ENCODE peak calls at places on chromosomes 4 and X, in five cellular contexts. One of them, this sample, is unnamed.

GRCh38 chrX:38899650-38900049 is 98.4 kb downstream of the MID1IP1 start:
- DNase-seq in HepG2: no peak
- DNase-seq in GM12878: no peak
- DNase-seq in K562: no peak
- DNase-seq in HCT116: no peak
- DNase-seq in this sample: no peak

GRCh38 chr4:81783565-81783964 is 311.9 kb upstream of the RASGEF1B start:
- DNase-seq in GM12878: no peak
- DNase-seq in K562: no peak
- DNase-seq in HepG2: no peak
- DNase-seq in HCT116: no peak
- DNase-seq in this sample: no peak

GRCh38 chr4:74021617-74022016 is 16.9 kb downstream of the CXCL3 start:
- DNase-seq in K562: no peak
- DNase-seq in GM12878: no peak
- DNase-seq in HepG2: no peak
- DNase-seq in HCT116: no peak
- DNase-seq in this sample: no peak

GRCh38 chr4:145299380-145300076 is 119.1 kb upstream of the OTUD4 start:
- DNase-seq in GM12878: peak
- DNase-seq in HCT116: peak
- DNase-seq in HepG2: peak
- DNase-seq in K562: no peak
- DNase-seq in this sample: no peak

GRCh38 chr4:140102406-140102805 is 51.6 kb downstream of the MAML3 start:
- DNase-seq in GM12878: no peak
- DNase-seq in HCT116: no peak
- DNase-seq in HepG2: no peak
- DNase-seq in K562: no peak
- DNase-seq in this sample: no peak

GRCh38 chr4:101022151-101023024 is 324.9 kb downstream of the PPP3CA start:
- DNase-seq in HCT116: no peak
- DNase-seq in K562: no peak
- DNase-seq in GM12878: no peak
- DNase-seq in HepG2: no peak
- DNase-seq in this sample: no peak

GRCh38 chr4:7096264-7096663 is 28.4 kb upstream of the GRPEL1 start:
- DNase-seq in GM12878: no peak
- DNase-seq in HCT116: no peak
- DNase-seq in K562: no peak
- DNase-seq in HepG2: no peak
- DNase-seq in this sample: no peak

GRCh38 chr4:99033956-99034355 is 38.4 kb downstream of the METAP1 start:
- DNase-seq in HepG2: no peak
- DNase-seq in HCT116: no peak
- DNase-seq in GM12878: no peak
- DNase-seq in K562: no peak
- DNase-seq in this sample: no peak

GRCh38 chr4:5220028-5220427 is 168.7 kb downstream of the STK32B start:
- DNase-seq in K562: no peak
- DNase-seq in HCT116: no peak
- DNase-seq in GM12878: no peak
- DNase-seq in HepG2: no peak
- DNase-seq in this sample: no peak

GRCh38 chr4:181952478-181952877 is 290.7 kb upstream of the TENM3 start:
- DNase-seq in K562: no peak
- DNase-seq in HCT116: no peak
- DNase-seq in GM12878: no peak
- DNase-seq in HepG2: no peak
- DNase-seq in this sample: no peak
- TF ChIP-seq YY1 in K562: no peak
- TF ChIP-seq YY1 in HCT116: no peak
- TF ChIP-seq YY1 in GM12878: no peak
- TF ChIP-seq YY1 in HepG2: no peak
- TF ChIP-seq YY1 in this sample: no peak

DNA sequence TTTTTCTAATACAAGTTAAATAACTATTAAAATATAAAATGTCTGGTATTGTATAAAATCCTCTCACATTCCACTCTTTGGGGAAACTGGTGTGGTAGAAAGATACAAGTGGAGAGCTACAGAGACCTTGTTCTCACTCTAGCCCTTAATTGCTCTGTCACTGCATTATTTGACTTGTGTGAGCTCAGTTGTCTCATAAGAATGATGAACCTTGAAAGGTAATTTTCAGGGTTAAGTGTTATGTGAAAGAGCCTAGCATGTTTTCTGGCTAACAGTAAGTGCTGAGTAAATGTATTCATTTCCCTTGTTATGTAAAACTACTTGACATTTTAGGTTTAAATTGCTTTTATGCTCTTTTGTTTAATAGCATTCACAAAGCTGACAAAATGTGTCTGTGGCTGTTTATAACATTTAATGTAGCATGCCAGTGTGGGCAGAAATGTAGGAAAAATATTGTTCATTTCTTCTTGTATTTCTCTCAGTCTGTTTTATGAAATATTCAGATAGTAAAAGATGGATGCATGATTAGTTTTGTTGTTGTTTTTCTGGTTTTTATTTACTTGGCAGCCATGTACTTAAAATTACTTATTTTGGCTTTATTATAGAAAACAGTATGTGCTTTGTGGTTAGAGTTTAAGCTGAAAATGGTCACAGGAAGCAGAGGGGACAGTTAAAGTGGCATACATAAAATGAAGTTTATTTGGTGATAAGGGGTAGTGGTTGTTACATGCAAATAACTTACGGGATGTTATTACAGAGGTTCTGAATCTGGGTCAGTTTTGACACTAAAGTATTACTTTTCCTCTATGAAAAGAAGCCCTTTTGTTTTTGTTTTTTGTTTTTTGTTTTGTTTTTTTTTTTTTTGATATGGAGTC is 29.2 kb downstream of the SLAIN2 start:
- DNase-seq in GM12878: peak
- DNase-seq in HepG2: no peak
- DNase-seq in HCT116: no peak
- DNase-seq in K562: no peak
- DNase-seq in this sample: no peak
- H3K9ac ChIP-seq in GM12878: no peak
- H3K9ac ChIP-seq in HepG2: no peak
- H3K9ac ChIP-seq in HCT116: no peak
- H3K9ac ChIP-seq in K562: no peak
- H3K9ac ChIP-seq in this sample: no peak

GRCh38 chr4:24434193-24434728 is 150.1 kb downstream of the DHX15 start:
- DNase-seq in GM12878: no peak
- DNase-seq in HepG2: no peak
- DNase-seq in HCT116: no peak
- DNase-seq in K562: no peak
- DNase-seq in this sample: no peak

GRCh38 chr4:24433515-24434192 is 150.7 kb downstream of the DHX15 start:
- DNase-seq in HepG2: no peak
- DNase-seq in GM12878: no peak
- DNase-seq in K562: no peak
- DNase-seq in HCT116: no peak
- DNase-seq in this sample: no peak

GRCh38 chr4:24425868-24426267 is 158.5 kb downstream of the DHX15 start:
- DNase-seq in GM12878: no peak
- DNase-seq in HepG2: no peak
- DNase-seq in HCT116: no peak
- DNase-seq in K562: no peak
- DNase-seq in this sample: no peak

GRCh38 chr4:24423670-24424069 is 160.7 kb downstream of the DHX15 start:
- DNase-seq in HepG2: no peak
- DNase-seq in HCT116: no peak
- DNase-seq in K562: no peak
- DNase-seq in GM12878: no peak
- DNase-seq in this sample: no peak

GRCh38 chr4:24428850-24429249 is 155.5 kb downstream of the DHX15 start:
- DNase-seq in HCT116: no peak
- DNase-seq in HepG2: no peak
- DNase-seq in K562: no peak
- DNase-seq in GM12878: no peak
- DNase-seq in this sample: no peak
- TF ChIP-seq SIN3A in HCT116: no peak
- TF ChIP-seq SIN3A in HepG2: no peak
- TF ChIP-seq SIN3A in K562: no peak
- TF ChIP-seq SIN3A in GM12878: no peak
- TF ChIP-seq SIN3A in this sample: no peak

GRCh38 chr4:172995704-172996103 is 172.9 kb upstream of the GALNT7 start:
- DNase-seq in K562: no peak
- DNase-seq in GM12878: no peak
- DNase-seq in HepG2: no peak
- DNase-seq in HCT116: no peak
- DNase-seq in this sample: no peak

GRCh38 chr4:172997851-172998250 is 170.8 kb upstream of the GALNT7 start:
- DNase-seq in GM12878: no peak
- DNase-seq in HCT116: no peak
- DNase-seq in HepG2: no peak
- DNase-seq in K562: no peak
- DNase-seq in this sample: no peak

GRCh38 chr4:172995161-172995560 is 173.4 kb upstream of the GALNT7 start:
- DNase-seq in HepG2: no peak
- DNase-seq in K562: no peak
- DNase-seq in GM12878: no peak
- DNase-seq in HCT116: no peak
- DNase-seq in this sample: no peak

GRCh38 chr4:172997217-172997609 is 171.4 kb upstream of the GALNT7 start:
- DNase-seq in K562: no peak
- DNase-seq in HCT116: no peak
- DNase-seq in HepG2: no peak
- DNase-seq in GM12878: no peak
- DNase-seq in this sample: no peak

GRCh38 chr4:172996571-172997216 is 171.9 kb upstream of the GALNT7 start:
- DNase-seq in K562: peak
- DNase-seq in HCT116: no peak
- DNase-seq in HepG2: no peak
- DNase-seq in GM12878: no peak
- DNase-seq in this sample: no peak
- TF ChIP-seq YY1 in K562: no peak
- TF ChIP-seq YY1 in HCT116: no peak
- TF ChIP-seq YY1 in HepG2: no peak
- TF ChIP-seq YY1 in GM12878: no peak
- TF ChIP-seq YY1 in this sample: peak

DNA sequence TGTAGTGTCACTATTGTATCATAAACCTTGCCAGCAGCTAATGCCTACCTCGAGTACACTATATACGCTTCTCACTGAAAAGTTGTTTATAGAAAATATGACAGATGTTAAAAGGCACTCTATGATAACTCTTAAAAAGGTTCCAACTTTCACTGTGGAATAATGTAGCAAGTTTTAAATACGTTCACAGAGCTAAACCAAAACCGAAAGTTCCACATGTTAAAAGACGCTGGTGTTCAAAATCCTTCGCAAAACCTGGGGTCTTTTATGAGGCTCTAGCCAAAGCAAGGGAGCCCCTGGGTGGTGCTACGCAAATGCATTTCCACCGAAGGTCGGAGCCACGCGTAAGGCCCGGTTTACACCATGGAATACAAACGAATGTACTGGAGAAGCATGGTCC is 103.7 kb upstream of the TENM3 start:
- DNase-seq in GM12878: no peak
- DNase-seq in HCT116: no peak
- DNase-seq in HepG2: no peak
- DNase-seq in K562: no peak
- DNase-seq in this sample: no peak
- H3K9ac ChIP-seq in GM12878: no peak
- H3K9ac ChIP-seq in HCT116: no peak
- H3K9ac ChIP-seq in HepG2: no peak
- H3K9ac ChIP-seq in K562: no peak
- H3K9ac ChIP-seq in this sample: no peak

This sample was measured in SK-N-SH.